ENCODE peak calls at places on chromosome 15, in eight cellular contexts. O is HepG2, K is transverse colon, I is K562, S is stomach, N is breast epithelium, A is endothelial cell of umbilical vein, M is HCT116. Q is an unnamed sample.

GRCh38 chr15:41501191-41501917 is 7.7 kb downstream of the ITPKA start:
- DNase-seq in O (no peak), K (no peak), I (no peak), S (no peak), N (no peak), A (peak; percentile 46), M (no peak), Q (no peak)

GRCh38 chr15:83108266-83109219 is 1.1 kb downstream of the TM6SF1 start:
- DNase-seq in O (no peak), K (peak; percentile 41), I (peak; percentile 46), S (peak; percentile 34), N (no peak), A (peak; percentile 90), M (no peak), Q (no peak)

GRCh38 chr15:28885630-28886430 is at the start of gene APBA2:
- DNase-seq in O (no peak), K (no peak), I (peak; percentile 68), S (no peak), N (no peak), A (no peak), M (no peak), Q (no peak)

GRCh38 chr15:34365073-34365825 is 1.7 kb downstream of the LPCAT4 start:
- DNase-seq in O (no peak), K (no peak), I (no peak), S (no peak), N (no peak), A (no peak), M (no peak), Q (no peak)

GRCh38 chr15:81475471-81475870 is 101.5 kb upstream of the TMC3 start:
- DNase-seq in O (no peak), K (no peak), I (no peak), S (no peak), N (no peak), A (no peak), M (no peak), Q (no peak)

GRCh38 chr15:75720297-75720696 is 7.6 kb upstream of the CSPG4 start:
- DNase-seq in O (no peak), K (no peak), I (no peak), S (no peak), N (no peak), A (no peak), M (no peak), Q (no peak)

GRCh38 chr15:94542391-94542790 is 311.0 kb downstream of the MCTP2 start:
- DNase-seq in O (no peak), K (no peak), I (no peak), S (no peak), N (no peak), A (no peak), M (no peak), Q (no peak)

GRCh38 chr15:75725021-75725718 is 12.5 kb upstream of the CSPG4 start:
- DNase-seq in O (no peak), K (no peak), I (no peak), S (no peak), N (peak; percentile 42), A (no peak), M (no peak), Q (no peak)

GRCh38 chr15:36737430-36737891 is 158.0 kb downstream of the CDIN1 start:
- DNase-seq in O (no peak), K (no peak), I (no peak), S (no peak), N (no peak), A (peak; percentile 29), M (no peak), Q (no peak)

GRCh38 chr15:92817339-92817886 is 82.7 kb upstream of the CHD2 start:
- DNase-seq in O (no peak), K (no peak), I (peak; percentile 62), S (no peak), N (no peak), A (no peak), M (no peak), Q (no peak)
- H3K4me3 ChIP-seq in O (no peak overlapping the region), K (no peak overlapping the region), I (peak overlapping the region; percentile 6), S (no peak overlapping the region), N (no peak overlapping the region), A (no peak overlapping the region), M (no peak overlapping the region), Q (no peak overlapping the region)

DNA sequence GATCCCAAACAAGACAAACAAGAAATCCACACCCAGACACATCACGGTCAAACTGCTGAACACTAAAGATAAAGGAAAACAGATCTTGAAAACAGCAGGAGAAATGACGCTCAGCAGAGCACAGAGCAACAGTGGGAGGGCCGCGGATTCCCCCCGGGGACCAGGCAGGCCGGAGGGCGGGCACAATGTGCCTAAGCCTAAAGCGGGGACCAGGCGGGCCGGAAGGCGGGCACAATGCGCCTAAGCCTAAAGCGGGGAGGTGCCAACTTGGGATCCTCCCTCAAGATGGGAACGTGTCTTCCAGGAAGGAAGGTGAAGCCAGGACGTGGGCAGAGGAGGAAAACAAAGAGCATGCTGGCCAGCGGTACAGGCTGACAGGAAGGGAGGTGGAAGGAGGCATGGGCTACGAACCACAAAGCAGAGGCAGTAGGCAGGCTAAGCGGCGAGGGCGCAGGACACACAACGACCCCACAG is 31.1 kb downstream of the CYFIP1 start:
- DNase-seq in O (no peak), K (peak; percentile 33), I (peak; percentile 70), S (no peak), N (no peak), A (peak; percentile 78), M (no peak), Q (no peak)
- TF ChIP-seq POLR2AphosphoS5 in O (no peak), K (peak; percentile 45), I (no peak), S (peak; percentile 64), N (peak; percentile 59), A (no peak), M (no peak), Q (peak; percentile 33)

GRCh38 chr15:101273534-101273933 is 3.8 kb downstream of the SELENOS start:
- DNase-seq in O (no peak), K (no peak), I (no peak), S (no peak), N (no peak), A (no peak), M (no peak), Q (no peak)
- H3K36me3 ChIP-seq in O (peaks cover 52% of the 10 kb centered on the region), K (peaks cover 3% of the 10 kb centered on the region), I (peaks cover 57% of the 10 kb centered on the region), S (peaks cover 67% of the 10 kb centered on the region), N (peaks cover 27% of the 10 kb centered on the region), A (peaks cover 28% of the 10 kb centered on the region), M (peaks cover 37% of the 10 kb centered on the region), Q (peaks cover 13% of the 10 kb centered on the region)

GRCh38 chr15:49610166-49610918 is 10.3 kb downstream of the FAM227B start:
- DNase-seq in O (no peak), K (no peak), I (no peak), S (no peak), N (no peak), A (no peak), M (no peak), Q (no peak)
- H3K4me3 ChIP-seq in O (no peak overlapping the region), K (no peak overlapping the region), I (no peak overlapping the region), S (no peak overlapping the region), N (no peak overlapping the region), A (no peak overlapping the region), M (no peak overlapping the region), Q (no peak overlapping the region)

GRCh38 chr15:50916395-50916794 is 7.9 kb downstream of the AP4E1 start:
- DNase-seq in O (no peak), K (no peak), I (no peak), S (no peak), N (no peak), A (no peak), M (no peak), Q (no peak)
- TF ChIP-seq POLR2AphosphoS5 in O (no peak), K (no peak), I (no peak), S (no peak), N (no peak), A (no peak), M (no peak), Q (no peak)

DNA sequence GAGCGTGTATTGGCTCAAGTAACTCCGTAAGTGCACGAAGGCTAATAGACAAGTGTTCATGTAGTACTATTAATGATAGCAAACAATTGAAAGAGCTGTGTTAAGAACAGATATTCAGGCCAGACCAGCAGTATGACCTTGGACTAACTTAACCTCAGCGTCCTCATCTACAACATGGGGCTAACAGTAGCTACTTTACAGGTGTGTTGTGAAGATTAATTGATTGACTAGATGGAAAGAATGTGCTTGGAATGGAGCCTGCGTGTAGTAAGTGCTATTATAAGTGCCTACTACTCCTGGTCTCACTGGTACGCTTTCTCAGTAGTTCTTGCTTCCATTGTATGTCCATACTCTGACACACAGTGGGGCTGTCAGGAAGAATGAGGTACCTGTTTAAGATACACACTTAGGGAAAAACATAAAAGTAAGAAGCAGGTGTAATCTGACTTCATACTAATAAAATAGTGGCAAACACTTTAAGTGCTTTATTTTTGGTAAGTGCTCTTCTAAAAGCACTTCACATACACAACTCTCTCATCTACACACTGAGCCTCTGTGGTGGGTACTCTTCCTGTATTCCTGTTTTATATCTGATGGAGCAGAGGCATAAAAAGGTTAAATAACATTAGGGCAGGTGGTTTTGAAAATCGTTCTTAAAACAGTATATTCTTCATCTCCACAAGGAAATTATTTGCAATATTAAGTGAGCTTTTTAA is 24.3 kb upstream of the FBXL22 start:
- DNase-seq in O (no peak), K (no peak), I (no peak), S (no peak), N (no peak), A (no peak), M (no peak), Q (no peak)
- H3K36me3 ChIP-seq in O (peaks cover 57% of the 10 kb centered on the region), K (no peaks in the 10 kb centered on the region), I (peaks cover 63% of the 10 kb centered on the region), S (peaks cover 95% of the 10 kb centered on the region), N (peaks cover 5% of the 10 kb centered on the region), A (peaks cover 2% of the 10 kb centered on the region), M (peaks cover 22% of the 10 kb centered on the region), Q (no peaks in the 10 kb centered on the region)

DNA sequence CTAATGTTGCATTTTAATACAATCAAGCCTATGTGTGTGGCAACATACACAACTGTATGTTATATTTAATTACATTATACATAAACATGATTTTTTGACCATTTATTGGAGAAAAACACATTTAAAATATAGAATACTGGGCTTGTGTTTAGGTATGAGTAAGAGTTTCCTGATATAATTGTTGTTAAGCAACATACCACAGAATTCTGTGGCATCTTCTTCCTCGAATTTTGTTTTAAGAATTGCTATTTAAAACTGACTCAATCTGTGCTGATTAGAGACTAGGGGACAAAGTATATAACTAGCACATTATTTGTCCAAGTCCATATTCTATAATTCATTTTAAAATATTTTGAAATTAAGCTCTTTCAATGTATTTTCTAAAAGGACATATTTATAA is 376.8 kb upstream of the THBS1 start:
- DNase-seq in O (no peak), K (no peak), I (no peak), S (no peak), N (no peak), A (peak; percentile 48), M (no peak), Q (no peak)
- H3K4me3 ChIP-seq in O (no peak overlapping the region), K (no peak overlapping the region), I (no peak overlapping the region), S (no peak overlapping the region), N (no peak overlapping the region), A (no peak overlapping the region), M (no peak overlapping the region), Q (no peak overlapping the region)

Q was measured in prostate gland.